ENCODE peak calls at places on chromosomes 4 and X, in five cellular contexts. One of them, this sample, is unnamed.

GRCh38 chr4:98377626-98378025 is 116.4 kb downstream of the RAP1GDS1 start:
- DNase-seq in GM13977: no peak
- DNase-seq in cardiac muscle cell: no peak
- DNase-seq in OCI-LY7: no peak
- DNase-seq in cardiac fibroblast: peak; percentile 36
- DNase-seq in this sample: no peak

GRCh38 chr4:20026456-20026855 is 225.2 kb upstream of the SLIT2 start:
- DNase-seq in cardiac muscle cell: no peak
- DNase-seq in OCI-LY7: no peak
- DNase-seq in cardiac fibroblast: peak; percentile 41
- DNase-seq in GM13977: no peak
- DNase-seq in this sample: no peak

GRCh38 chrX:142089193-142089592 is 115.9 kb downstream of the MAGEC2 start:
- DNase-seq in OCI-LY7: no peak
- DNase-seq in GM13977: no peak
- DNase-seq in cardiac fibroblast: peak; percentile 12
- DNase-seq in cardiac muscle cell: peak; percentile 4
- DNase-seq in this sample: no peak

GRCh38 chr4:72286185-72286584 is 254.4 kb downstream of the NPFFR2 start:
- DNase-seq in cardiac muscle cell: peak; percentile 13
- DNase-seq in GM13977: peak; percentile 5
- DNase-seq in cardiac fibroblast: peak; percentile 5
- DNase-seq in OCI-LY7: no peak
- DNase-seq in this sample: no peak

GRCh38 chrX:24982306-24982965 is 33.3 kb downstream of the ARX start:
- DNase-seq in OCI-LY7: no peak
- DNase-seq in GM13977: no peak
- DNase-seq in cardiac fibroblast: no peak
- DNase-seq in cardiac muscle cell: no peak
- DNase-seq in this sample: no peak

GRCh38 chrX:136783159-136783558 is 2.4 kb upstream of the ARHGEF6 start:
- DNase-seq in cardiac muscle cell: no peak
- DNase-seq in OCI-LY7: no peak
- DNase-seq in GM13977: no peak
- DNase-seq in cardiac fibroblast: no peak
- DNase-seq in this sample: no peak

GRCh38 chr4:75985116-75985515 is 5.6 kb downstream of the SDAD1 start:
- DNase-seq in OCI-LY7: no peak
- DNase-seq in cardiac muscle cell: no peak
- DNase-seq in cardiac fibroblast: peak; percentile 37
- DNase-seq in GM13977: no peak
- DNase-seq in this sample: no peak

GRCh38 chr4:25943312-25943711 is 29.3 kb downstream of the SMIM20 start:
- DNase-seq in cardiac muscle cell: no peak
- DNase-seq in OCI-LY7: no peak
- DNase-seq in cardiac fibroblast: no peak
- DNase-seq in GM13977: no peak
- DNase-seq in this sample: no peak

GRCh38 chr4:6772223-6772928 is 10.2 kb upstream of the KIAA0232 start:
- DNase-seq in cardiac muscle cell: no peak
- DNase-seq in OCI-LY7: no peak
- DNase-seq in GM13977: no peak
- DNase-seq in cardiac fibroblast: peak; percentile 23
- DNase-seq in this sample: no peak

DNA sequence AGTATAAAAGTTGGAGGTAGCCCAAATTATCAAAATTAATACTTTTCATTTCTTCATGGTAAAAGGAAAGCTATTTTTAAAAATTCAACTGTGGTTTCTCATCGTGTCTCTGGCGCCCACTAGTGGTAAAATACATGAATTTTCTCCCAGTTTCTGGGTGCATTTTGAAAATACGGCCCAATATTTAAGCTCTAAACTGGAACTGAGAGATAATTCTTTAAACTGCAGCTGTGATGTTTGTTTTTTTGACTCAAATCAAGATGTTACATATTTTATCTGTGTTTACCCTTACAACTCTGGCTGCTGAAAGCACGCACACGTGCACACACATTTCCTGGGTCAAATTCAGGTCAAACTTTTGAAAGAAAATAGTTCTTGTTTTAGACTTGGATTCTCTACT is 123.9 kb upstream of the ACSL4 start:
- DNase-seq in GM13977: no peak
- DNase-seq in OCI-LY7: peak; percentile 35
- DNase-seq in cardiac muscle cell: peak; percentile 53
- DNase-seq in cardiac fibroblast: peak; percentile 47
- DNase-seq in this sample: no peak
- TF ChIP-seq CTCF in GM13977: peak; percentile 66
- TF ChIP-seq CTCF in OCI-LY7: peak; percentile 88
- TF ChIP-seq CTCF in cardiac muscle cell: peak; percentile 61
- TF ChIP-seq CTCF in cardiac fibroblast: peak; percentile 61
- TF ChIP-seq CTCF in this sample: peak; percentile 39

GRCh38 chr4:87547016-87547708 is 18.0 kb upstream of the SPARCL1 start:
- DNase-seq in OCI-LY7: no peak
- DNase-seq in GM13977: no peak
- DNase-seq in cardiac fibroblast: no peak
- DNase-seq in cardiac muscle cell: no peak
- DNase-seq in this sample: no peak

GRCh38 chr4:87557348-87557747 is 28.2 kb upstream of the SPARCL1 start:
- DNase-seq in GM13977: no peak
- DNase-seq in cardiac fibroblast: no peak
- DNase-seq in cardiac muscle cell: no peak
- DNase-seq in OCI-LY7: no peak
- DNase-seq in this sample: no peak

GRCh38 chr4:87555751-87556619 is 26.8 kb upstream of the SPARCL1 start:
- DNase-seq in OCI-LY7: no peak
- DNase-seq in cardiac fibroblast: peak; percentile 83
- DNase-seq in cardiac muscle cell: no peak
- DNase-seq in GM13977: no peak
- DNase-seq in this sample: no peak

GRCh38 chr4:87553182-87553581 is 24.0 kb upstream of the SPARCL1 start:
- DNase-seq in GM13977: no peak
- DNase-seq in cardiac fibroblast: no peak
- DNase-seq in cardiac muscle cell: no peak
- DNase-seq in OCI-LY7: no peak
- DNase-seq in this sample: no peak

DNA sequence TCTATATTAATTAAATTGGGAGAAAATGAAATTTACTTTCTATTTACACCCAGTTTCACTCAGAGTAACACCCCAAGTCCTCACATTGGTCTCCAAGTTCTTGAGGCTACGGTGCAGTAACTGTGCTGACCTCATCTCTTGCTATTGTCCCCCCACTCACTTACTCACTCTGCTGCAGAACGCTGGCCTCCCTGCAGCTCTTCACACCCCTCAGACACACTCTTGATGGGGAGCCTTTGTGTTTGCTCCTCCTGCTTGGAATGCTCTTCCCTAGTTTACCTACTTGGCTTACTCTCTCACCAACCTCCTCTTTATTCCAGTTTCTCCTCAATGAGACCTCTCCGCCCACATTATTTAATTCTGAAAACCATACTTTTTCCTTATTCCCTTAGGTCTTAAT is 22.2 kb upstream of the SPARCL1 start:
- DNase-seq in cardiac muscle cell: no peak
- DNase-seq in OCI-LY7: no peak
- DNase-seq in GM13977: no peak
- DNase-seq in cardiac fibroblast: no peak
- DNase-seq in this sample: no peak
- TF ChIP-seq CTCF in cardiac muscle cell: no peak
- TF ChIP-seq CTCF in OCI-LY7: no peak
- TF ChIP-seq CTCF in GM13977: no peak
- TF ChIP-seq CTCF in cardiac fibroblast: no peak
- TF ChIP-seq CTCF in this sample: no peak

DNA sequence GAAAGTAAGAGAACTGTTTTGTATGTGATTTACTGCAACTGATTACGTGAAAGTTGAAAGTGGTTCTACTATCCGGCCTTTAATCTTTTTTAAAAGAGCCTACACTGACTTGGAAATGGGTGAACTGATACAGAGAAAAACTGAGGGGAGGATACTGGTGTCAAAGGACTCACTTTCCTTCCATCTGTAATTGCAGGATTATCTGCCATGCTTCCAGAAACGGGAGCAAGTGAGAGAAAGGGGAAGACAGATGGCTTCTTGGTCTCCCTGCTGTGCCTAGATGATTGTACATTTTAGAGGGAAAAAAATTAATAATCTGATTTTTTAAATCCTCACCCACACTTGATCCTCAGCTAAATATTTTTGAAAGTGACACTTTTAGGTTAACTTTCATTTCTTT is 88.3 kb upstream of the GRID2 start:
- DNase-seq in cardiac fibroblast: no peak
- DNase-seq in OCI-LY7: no peak
- DNase-seq in GM13977: no peak
- DNase-seq in cardiac muscle cell: no peak
- DNase-seq in this sample: no peak
- TF ChIP-seq CTCF in cardiac fibroblast: no peak
- TF ChIP-seq CTCF in OCI-LY7: no peak
- TF ChIP-seq CTCF in GM13977: no peak
- TF ChIP-seq CTCF in cardiac muscle cell: no peak
- TF ChIP-seq CTCF in this sample: no peak

GRCh38 chr4:70765368-70765767 is 43.6 kb downstream of the RUFY3 start:
- DNase-seq in cardiac fibroblast: no peak
- DNase-seq in GM13977: no peak
- DNase-seq in cardiac muscle cell: no peak
- DNase-seq in OCI-LY7: no peak
- DNase-seq in this sample: no peak
- TF ChIP-seq CTCF in cardiac fibroblast: no peak
- TF ChIP-seq CTCF in GM13977: no peak
- TF ChIP-seq CTCF in cardiac muscle cell: no peak
- TF ChIP-seq CTCF in OCI-LY7: no peak
- TF ChIP-seq CTCF in this sample: no peak

GRCh38 chrX:102840871-102841705 is 96.0 kb upstream of the RAB40AL start:
- DNase-seq in GM13977: no peak
- DNase-seq in OCI-LY7: no peak
- DNase-seq in cardiac fibroblast: peak; percentile 14
- DNase-seq in cardiac muscle cell: no peak
- DNase-seq in this sample: no peak
- TF ChIP-seq CTCF in GM13977: peak; percentile 17
- TF ChIP-seq CTCF in OCI-LY7: peak; percentile 51
- TF ChIP-seq CTCF in cardiac fibroblast: peak; percentile 22
- TF ChIP-seq CTCF in cardiac muscle cell: peak; percentile 22
- TF ChIP-seq CTCF in this sample: no peak

DNA sequence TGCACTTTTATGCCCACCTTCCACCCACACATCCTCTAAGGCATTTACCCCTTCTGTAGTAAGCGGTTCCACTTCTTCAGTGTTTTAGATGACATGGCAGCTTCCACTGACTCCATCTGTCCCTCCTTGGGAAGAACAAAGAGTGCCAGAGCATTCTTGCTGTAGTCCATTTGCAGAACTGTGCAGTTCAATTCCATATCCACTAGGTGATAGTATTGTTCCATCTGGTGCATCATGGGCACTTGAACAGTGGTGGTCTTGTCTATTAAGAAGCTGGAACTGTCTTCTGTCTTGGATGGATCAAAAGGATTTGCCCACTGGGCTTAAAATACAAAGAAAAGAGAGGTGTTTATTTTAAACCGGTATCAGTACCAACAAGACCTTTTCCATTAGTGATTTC is 3.5 kb downstream of the SERPINA7 start:
- DNase-seq in OCI-LY7: peak; percentile 0
- DNase-seq in cardiac fibroblast: peak; percentile 1
- DNase-seq in cardiac muscle cell: peak; percentile 21
- DNase-seq in GM13977: no peak
- DNase-seq in this sample: no peak
- TF ChIP-seq CTCF in OCI-LY7: peak; percentile 57
- TF ChIP-seq CTCF in cardiac fibroblast: no peak
- TF ChIP-seq CTCF in cardiac muscle cell: peak; percentile 42
- TF ChIP-seq CTCF in GM13977: peak; percentile 39
- TF ChIP-seq CTCF in this sample: no peak

GRCh38 chrX:53452812-53453211 is 18.6 kb upstream of the HSD17B10 start:
- DNase-seq in cardiac fibroblast: no peak
- DNase-seq in OCI-LY7: no peak
- DNase-seq in cardiac muscle cell: no peak
- DNase-seq in GM13977: no peak
- DNase-seq in this sample: no peak
- TF ChIP-seq CTCF in cardiac fibroblast: no peak
- TF ChIP-seq CTCF in OCI-LY7: no peak
- TF ChIP-seq CTCF in cardiac muscle cell: no peak
- TF ChIP-seq CTCF in GM13977: no peak
- TF ChIP-seq CTCF in this sample: no peak

GRCh38 chr4:151766691-151767090 is 5.9 kb upstream of the GATB start:
- DNase-seq in OCI-LY7: no peak
- DNase-seq in GM13977: no peak
- DNase-seq in cardiac muscle cell: no peak
- DNase-seq in cardiac fibroblast: no peak
- DNase-seq in this sample: no peak
- TF ChIP-seq CTCF in OCI-LY7: no peak
- TF ChIP-seq CTCF in GM13977: peak; percentile 24
- TF ChIP-seq CTCF in cardiac muscle cell: no peak
- TF ChIP-seq CTCF in cardiac fibroblast: no peak
- TF ChIP-seq CTCF in this sample: no peak

GRCh38 chrX:35101901-35102300 is 159.3 kb downstream of the FAM47B start:
- DNase-seq in OCI-LY7: no peak
- DNase-seq in cardiac fibroblast: no peak
- DNase-seq in GM13977: no peak
- DNase-seq in cardiac muscle cell: no peak
- DNase-seq in this sample: no peak

GRCh38 chrX:35098419-35098818 is 155.8 kb downstream of the FAM47B start:
- DNase-seq in cardiac fibroblast: peak; percentile 14
- DNase-seq in cardiac muscle cell: no peak
- DNase-seq in GM13977: no peak
- DNase-seq in OCI-LY7: no peak
- DNase-seq in this sample: no peak
- TF ChIP-seq CTCF in cardiac fibroblast: no peak
- TF ChIP-seq CTCF in cardiac muscle cell: no peak
- TF ChIP-seq CTCF in GM13977: no peak
- TF ChIP-seq CTCF in OCI-LY7: no peak
- TF ChIP-seq CTCF in this sample: no peak